ENCODE peak calls at places on chromosome 6, in eight cellular contexts. L is WTC11, Z is HCT116, N is dorsolateral prefrontal cortex, R is AG09319, K is neural progenitor cell, A is GM20000, G is GM13976. E is an unnamed sample.

GRCh38 chr6:61558796-61559195 is 727.2 kb downstream of the KHDRBS2 start:
- DNase-seq in G (no peak), L (no peak), R (no peak), K (no peak), N (no peak), A (no peak), Z (no peak), E (no peak)

GRCh38 chr6:37168809-37169457 is 1.0 kb upstream of the PIM1 start:
- DNase-seq in G (peak; percentile 33), K (no peak), A (no peak), L (no peak), N (no peak), R (no peak), Z (no peak), E (peak; percentile 47)

GRCh38 chr6:168150551-168151444 is 71.8 kb upstream of the FRMD1 start:
- DNase-seq in R (no peak), N (no peak), K (peak; percentile 48), G (no peak), L (peak; percentile 43), A (no peak), Z (no peak), E (no peak)

GRCh38 chr6:107110200-107110599 is 5.1 kb downstream of the BEND3 start:
- DNase-seq in L (no peak), N (no peak), R (no peak), G (no peak), Z (no peak), K (no peak), A (no peak), E (no peak)

GRCh38 chr6:64062960-64063683 is 427.5 kb downstream of the PHF3 start:
- DNase-seq in R (no peak), K (no peak), N (no peak), G (no peak), L (no peak), A (no peak), Z (no peak), E (no peak)

GRCh38 chr6:38509713-38510112 is 130.0 kb downstream of the BTBD9 start:
- DNase-seq in K (no peak), G (no peak), L (no peak), Z (peak; percentile 59), R (no peak), A (no peak), N (no peak), E (no peak)

GRCh38 chr6:132333639-132334516 is 67.4 kb downstream of the MOXD1 start:
- DNase-seq in R (peak; percentile 32), N (no peak), A (no peak), Z (peak; percentile 68), G (no peak), L (no peak), K (no peak), E (no peak)

GRCh38 chr6:34663887-34664269 is 32.7 kb downstream of the ILRUN start:
- DNase-seq in L (no peak), G (no peak), K (no peak), Z (no peak), R (no peak), A (no peak), N (no peak), E (no peak)

GRCh38 chr6:121222656-121223055 is 111.6 kb downstream of the TBC1D32 start:
- DNase-seq in N (no peak), K (no peak), G (no peak), A (no peak), Z (no peak), R (peak; percentile 8), L (no peak), E (no peak)

GRCh38 chr6:67880939-67881705 is 754.0 kb upstream of the ADGRB3 start:
- DNase-seq in R (no peak), G (no peak), Z (no peak), K (no peak), A (no peak), N (no peak), L (no peak), E (no peak)

GRCh38 chr6:48474136-48474535 is 363.1 kb upstream of the PTCHD4 start:
- DNase-seq in A (no peak), Z (no peak), K (no peak), L (no peak), N (no peak), R (no peak), G (no peak), E (no peak)

GRCh38 chr6:48472121-48472520 is 361.1 kb upstream of the PTCHD4 start:
- DNase-seq in R (no peak), A (no peak), K (no peak), Z (no peak), G (no peak), L (no peak), N (no peak), E (no peak)

GRCh38 chr6:48474764-48475674 is 364.0 kb upstream of the PTCHD4 start:
- DNase-seq in N (no peak), A (no peak), Z (no peak), G (no peak), L (no peak), R (no peak), K (no peak), E (no peak)

GRCh38 chr6:48472535-48472934 is 361.5 kb upstream of the PTCHD4 start:
- DNase-seq in L (no peak), N (no peak), G (no peak), R (no peak), K (no peak), A (no peak), Z (no peak), E (no peak)

DNA sequence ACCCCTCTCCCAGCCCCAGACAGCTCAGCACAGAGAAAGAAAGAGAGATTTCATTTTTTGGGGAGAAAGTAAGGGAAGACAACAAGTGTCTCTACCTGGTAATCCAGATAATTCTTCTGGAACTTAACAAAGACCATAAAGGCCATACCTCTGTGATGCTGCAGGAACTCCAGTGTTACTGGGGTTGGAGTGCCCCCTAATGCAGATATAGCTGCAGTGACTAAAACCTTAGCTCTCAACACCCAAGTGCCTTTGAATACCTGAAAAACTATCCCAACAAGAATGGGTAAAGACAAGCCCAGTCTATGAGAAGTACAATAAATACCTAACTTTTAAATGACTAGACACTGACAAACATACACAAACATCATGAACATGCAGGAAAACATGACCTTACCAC is 365.3 kb upstream of the PTCHD4 start:
- DNase-seq in K (peak; percentile 52), A (no peak), Z (no peak), R (no peak), G (no peak), L (peak; percentile 31), N (no peak), E (no peak)
- TF ChIP-seq CTCF in K (peak; percentile 63), A (no peak), Z (peak; percentile 31), R (no peak), G (no peak), L (no peak), N (no peak), E (no peak)

GRCh38 chr6:84227434-84228197 is at the start of gene CEP162:
- DNase-seq in L (peak; percentile 87), K (peak; percentile 93), N (peak; percentile 95), A (peak; percentile 84), G (peak; percentile 79), R (peak; percentile 49), Z (peak; percentile 72), E (peak; percentile 76)

GRCh38 chr6:84227044-84227433 is 404 bp downstream of the CEP162 start:
- DNase-seq in R (no peak), Z (no peak), N (no peak), G (no peak), K (peak; percentile 57), L (no peak), A (no peak), E (no peak)

GRCh38 chr6:84224251-84224650 is 3.2 kb downstream of the CEP162 start:
- DNase-seq in N (no peak), R (no peak), A (no peak), Z (no peak), L (no peak), G (no peak), K (no peak), E (no peak)

GRCh38 chr6:84222426-84222825 is 5.0 kb downstream of the CEP162 start:
- DNase-seq in L (no peak), Z (no peak), R (no peak), G (no peak), A (no peak), K (no peak), N (no peak), E (no peak)

GRCh38 chr6:84228198-84228543 is 728 bp upstream of the CEP162 start:
- DNase-seq in N (no peak), K (no peak), G (no peak), R (no peak), A (no peak), L (no peak), Z (no peak), E (no peak)
- TF ChIP-seq CTCF in N (no peak), K (no peak), G (no peak), R (no peak), A (no peak), L (no peak), Z (no peak), E (no peak)

GRCh38 chr6:155260686-155261085 is 3.1 kb upstream of the CLDN20 start:
- DNase-seq in R (no peak), L (no peak), Z (no peak), K (no peak), A (no peak), G (no peak), N (no peak), E (no peak)

GRCh38 chr6:155259897-155260296 is 3.9 kb upstream of the CLDN20 start:
- DNase-seq in G (no peak), K (no peak), R (no peak), Z (no peak), N (no peak), L (no peak), A (no peak), E (no peak)

GRCh38 chr6:155259202-155259601 is 4.6 kb upstream of the CLDN20 start:
- DNase-seq in N (no peak), G (no peak), R (no peak), L (no peak), K (no peak), Z (no peak), A (no peak), E (no peak)

GRCh38 chr6:155262655-155263054 is 1.2 kb upstream of the CLDN20 start:
- DNase-seq in Z (no peak), G (no peak), K (no peak), R (no peak), N (no peak), L (no peak), A (no peak), E (no peak)

DNA sequence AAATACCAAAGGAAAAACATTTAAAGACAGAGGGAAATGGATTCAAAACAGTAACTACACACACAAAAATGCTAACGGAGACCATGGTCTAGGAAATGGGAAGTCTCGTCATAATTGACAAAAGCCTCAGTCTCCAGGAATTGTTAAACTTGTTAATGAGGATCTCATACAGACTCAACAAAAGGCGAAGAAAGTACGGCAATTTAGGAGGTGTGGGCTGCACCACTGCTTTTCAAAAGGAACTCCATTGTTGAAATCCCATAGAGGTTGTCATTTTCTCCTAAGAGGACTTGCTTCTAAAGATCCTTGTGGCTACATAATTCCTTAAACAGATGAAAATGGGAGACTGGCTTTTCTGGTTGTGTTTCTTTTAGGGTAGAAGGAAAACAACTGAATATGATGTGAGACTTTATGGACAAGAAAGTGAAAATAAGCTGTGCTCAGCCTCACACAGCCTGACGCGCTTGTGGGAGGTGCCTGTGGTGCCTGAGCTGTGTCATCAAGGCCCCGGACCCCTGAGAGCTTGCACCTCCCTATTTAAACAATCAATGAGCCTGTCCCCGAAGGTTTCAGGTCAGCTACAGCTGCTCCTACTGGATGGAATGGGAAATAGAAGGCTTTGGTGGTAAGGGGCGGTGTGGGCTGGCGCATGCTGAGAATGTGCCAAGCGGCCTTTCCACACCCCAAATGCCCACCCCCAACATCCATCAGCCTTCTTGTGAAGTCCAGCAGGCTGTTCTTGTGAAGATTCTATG is 2.5 kb upstream of the CLDN20 start:
- DNase-seq in G (no peak), N (no peak), A (no peak), K (peak; percentile 70), L (peak; percentile 40), Z (no peak), R (no peak), E (no peak)
- TF ChIP-seq CTCF in G (no peak), N (no peak), A (no peak), K (peak; percentile 49), L (no peak), Z (no peak), R (no peak), E (no peak)

GRCh38 chr6:1574083-1574761 is 35.5 kb upstream of the FOXC1 start:
- DNase-seq in G (no peak), K (no peak), N (no peak), R (no peak), L (no peak), A (no peak), Z (no peak), E (no peak)
- TF ChIP-seq CTCF in G (no peak), K (no peak), N (no peak), R (no peak), L (no peak), A (no peak), Z (no peak), E (no peak)